ENCODE peak calls at places on chromosomes 4 and X, in six cellular contexts. O is progenitor cell of endocrine pancreas, N is IMR-90, J is Peyer's patch, S is HFFc6, R is astrocyte. M is an unnamed sample.

GRCh38 chrX:119015407-119016242 is 41.2 kb downstream of the LONRF3 start:
- DNase-seq in O (no peak), N (peak), J (peak), S (peak), R (peak), M (no peak)

GRCh38 chr4:158722291-158722916 is 792 bp downstream of the PPID start:
- DNase-seq in O (no peak), N (peak), J (no peak), S (peak), R (peak), M (peak)

GRCh38 chrX:112832481-112833095 is 8.0 kb downstream of the AMOT start:
- DNase-seq in O (no peak), N (peak), J (no peak), S (no peak), R (peak), M (no peak)

GRCh38 chrX:17027931-17028330 is 81.5 kb downstream of the REPS2 start:
- DNase-seq in O (no peak), N (no peak), J (no peak), S (no peak), R (no peak), M (no peak)

GRCh38 chrX:150736478-150736877 is 43.3 kb downstream of the MTMR1 start:
- DNase-seq in O (no peak), N (no peak), J (peak), S (no peak), R (no peak), M (no peak)

GRCh38 chrX:116240446-116240845 is 69.9 kb downstream of the AGTR2 start:
- DNase-seq in O (no peak), N (no peak), J (no peak), S (no peak), R (no peak), M (no peak)

GRCh38 chrX:43618376-43619205 is 37.5 kb upstream of the MAOA start:
- DNase-seq in O (no peak), N (no peak), J (no peak), S (no peak), R (no peak), M (no peak)

GRCh38 chr4:41142946-41143720 is 71.2 kb downstream of the APBB2 start:
- DNase-seq in O (no peak), N (peak), J (no peak), S (peak), R (peak), M (no peak)

GRCh38 chr4:5710962-5711478 is at the start of gene EVC:
- DNase-seq in O (peak), N (peak), J (peak), S (peak), R (peak), M (peak)

GRCh38 chr4:52408037-52408436 is 251.1 kb downstream of the USP46 start:
- DNase-seq in O (no peak), N (no peak), J (no peak), S (no peak), R (no peak), M (no peak)

GRCh38 chrX:112691361-112691760 is 11.6 kb upstream of the LHFPL1 start:
- DNase-seq in O (no peak), N (no peak), J (no peak), S (no peak), R (no peak), M (no peak)

GRCh38 chrX:103573205-103573604 is 12.1 kb upstream of the TCEAL4 start:
- DNase-seq in O (no peak), N (no peak), J (no peak), S (no peak), R (no peak), M (no peak)

DNA sequence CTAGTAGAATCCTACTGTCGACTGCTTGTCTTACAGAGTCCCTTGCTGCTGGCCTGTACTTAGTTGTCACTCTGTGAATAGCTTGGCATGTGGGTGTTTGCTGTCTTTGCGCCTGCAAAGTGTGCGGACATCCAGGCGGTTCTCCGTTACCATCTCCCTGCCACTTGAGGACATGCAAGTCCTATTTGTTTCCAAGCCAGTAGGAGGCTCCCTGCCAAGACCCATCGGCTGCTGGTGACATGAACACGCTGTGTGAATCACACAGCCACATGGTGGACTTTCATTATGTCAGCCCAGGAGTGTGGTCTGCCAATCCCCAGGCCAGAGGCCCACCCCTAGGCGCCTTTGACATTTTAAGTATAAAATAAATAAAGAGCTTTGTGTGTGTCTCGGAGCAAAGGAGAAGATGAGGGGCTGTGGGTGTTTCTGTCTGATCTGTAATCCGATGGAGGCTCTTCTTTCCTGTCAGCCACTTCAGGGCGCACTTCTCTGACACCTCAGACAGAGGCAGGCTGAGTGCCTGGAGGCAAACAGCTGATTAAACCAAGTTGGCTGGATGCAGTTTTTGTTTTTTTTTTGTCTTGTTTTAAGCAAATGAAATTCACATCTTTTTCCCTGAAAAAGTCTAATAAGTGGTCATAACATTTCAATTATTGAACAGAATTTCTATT is 51.5 kb downstream of the ALPK1 start:
- DNase-seq in O (no peak), N (peak), J (no peak), S (peak), R (peak), M (peak)
- TF ChIP-seq CTCF in O (peak), N (peak), J (no peak), S (peak), R (peak), M (no peak)

DNA sequence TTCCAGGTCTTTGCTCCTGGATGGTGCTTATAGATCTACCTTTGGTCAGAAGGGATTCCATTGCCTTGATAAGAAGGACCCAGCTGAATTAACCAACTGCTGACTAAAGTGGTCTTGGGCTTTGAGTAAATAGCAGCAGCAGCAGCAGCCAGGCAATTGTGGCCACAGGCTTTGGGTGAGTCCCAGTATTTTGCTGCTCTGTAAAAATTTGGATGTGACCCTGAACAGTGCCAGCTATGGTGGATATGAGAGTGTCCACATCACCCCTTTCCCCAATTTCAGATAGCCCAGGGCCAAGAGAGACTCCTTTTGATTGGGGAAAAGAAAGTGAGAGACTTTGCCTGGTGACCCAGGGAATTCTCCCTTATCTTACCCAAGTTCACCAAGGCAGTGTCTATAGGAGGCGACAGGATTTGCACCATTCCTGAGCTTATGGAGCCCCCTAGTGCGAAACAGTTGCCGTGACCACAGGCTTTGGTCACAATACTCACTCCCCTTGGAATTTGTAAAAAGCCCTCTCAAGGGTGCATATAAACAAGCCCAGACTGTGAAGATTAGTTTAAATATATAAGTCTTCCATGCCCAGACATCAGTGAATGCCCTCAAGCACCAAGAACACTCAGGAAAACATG is 518.0 kb downstream of the TMA16 start:
- DNase-seq in O (peak), N (no peak), J (no peak), S (no peak), R (peak), M (peak)
- TF ChIP-seq CTCF in O (peak), N (peak), J (no peak), S (no peak), R (peak), M (peak)

DNA sequence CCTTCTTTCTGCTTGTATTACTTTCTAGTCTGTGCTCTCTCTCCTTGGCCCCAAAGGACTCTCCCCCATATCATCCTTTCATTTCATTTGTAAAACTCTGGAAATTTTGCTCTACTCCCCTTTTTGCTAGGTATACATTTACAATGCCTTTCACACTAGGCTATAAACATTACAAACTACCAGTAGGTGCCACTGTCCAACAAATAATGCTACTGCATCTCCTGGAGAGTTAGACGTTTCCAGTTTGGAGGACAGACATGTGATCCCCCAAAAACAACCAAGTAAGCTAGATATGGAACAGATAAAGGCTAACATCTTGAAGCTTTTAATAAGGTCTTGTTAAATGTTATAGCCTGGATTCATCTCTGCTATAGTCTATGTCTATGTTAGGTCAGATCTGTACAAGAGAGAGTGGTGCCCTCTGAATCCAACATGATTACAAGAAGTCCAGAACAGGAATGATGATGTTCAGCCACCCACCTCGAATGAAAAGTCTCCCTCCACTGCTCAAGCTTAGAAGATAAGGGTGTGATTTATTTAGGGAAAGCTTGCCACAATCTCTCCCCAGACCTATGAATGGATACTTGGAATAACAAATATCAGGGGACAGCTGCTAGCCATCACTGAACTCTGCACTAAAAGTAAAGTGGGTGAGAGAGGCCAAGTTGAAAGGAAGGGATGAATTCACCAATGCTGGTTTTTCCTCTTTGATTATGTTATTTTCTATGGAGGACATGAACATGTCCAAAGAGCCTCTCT is 14.3 kb downstream of the CBR4 start:
- DNase-seq in O (no peak), N (peak), J (no peak), S (peak), R (no peak), M (no peak)
- TF ChIP-seq CTCF in O (peak), N (peak), J (no peak), S (peak), R (peak), M (peak)

DNA sequence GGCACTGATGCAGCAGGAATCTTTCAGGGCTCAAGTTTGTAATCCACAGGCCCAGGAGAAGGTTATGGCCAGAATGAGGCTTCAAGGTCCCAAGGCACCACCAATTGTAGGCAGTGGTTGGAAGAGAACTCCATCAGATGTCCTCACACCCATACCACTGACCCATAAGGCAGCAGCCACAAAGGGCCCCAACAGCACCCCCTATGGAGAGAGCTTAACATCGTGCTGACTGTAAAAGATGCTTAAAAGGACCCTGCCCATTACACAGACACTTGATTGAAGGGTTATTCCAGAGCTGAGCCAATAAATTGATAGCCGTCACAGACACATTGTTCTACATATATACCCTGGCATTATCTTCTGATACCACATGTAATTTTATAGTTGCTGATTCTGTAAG is 113.7 kb downstream of the SOWAHB start:
- DNase-seq in O (no peak), N (no peak), J (no peak), S (no peak), R (no peak), M (no peak)
- TF ChIP-seq CTCF in O (no peak), N (peak), J (no peak), S (peak), R (no peak), M (no peak)

DNA sequence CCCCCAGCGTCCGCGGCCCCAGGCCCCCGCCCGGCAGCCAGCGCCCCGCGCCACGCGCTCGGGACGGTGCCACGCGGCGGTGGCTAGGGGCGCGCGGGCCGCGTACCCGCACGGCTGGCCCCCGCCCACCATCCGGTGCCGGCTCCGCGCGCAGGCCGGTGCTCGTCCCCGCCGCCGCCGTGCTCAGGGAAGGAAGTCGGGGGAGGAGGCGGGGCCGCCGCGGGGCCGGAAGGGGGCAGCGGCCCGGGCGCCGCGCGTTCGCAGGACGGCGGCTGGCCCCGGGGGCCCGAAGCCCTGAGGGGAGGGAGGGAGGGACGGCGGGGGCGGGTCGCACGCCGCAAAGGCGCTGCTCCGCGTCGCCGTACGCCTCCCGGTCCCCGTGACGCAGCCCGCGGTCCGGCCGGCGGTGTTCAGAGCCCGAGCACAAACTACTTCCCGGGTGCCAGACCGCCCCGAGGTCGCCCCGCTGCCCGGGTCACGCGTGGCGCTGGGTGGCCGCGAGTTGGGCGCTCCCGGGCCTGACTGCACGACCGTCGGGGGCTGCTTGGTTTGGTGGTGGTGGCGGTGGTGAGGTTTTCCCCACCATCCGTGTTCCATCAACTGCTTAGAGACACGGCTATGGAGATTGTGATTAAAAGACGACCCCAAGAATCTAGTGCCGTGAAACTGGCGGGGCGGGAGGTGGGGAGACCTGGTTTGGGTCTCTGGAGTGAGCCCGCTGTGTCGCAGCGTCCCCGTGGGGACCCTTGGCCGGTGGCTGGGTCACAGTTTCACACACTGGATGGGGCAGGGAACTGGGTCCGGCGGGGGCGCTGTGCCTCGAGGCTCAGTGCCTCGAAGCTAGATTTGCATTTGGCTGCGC is at the start of gene DCTD:
- DNase-seq in O (peak), N (peak), J (peak), S (peak), R (peak), M (peak)
- TF ChIP-seq CTCF in O (peak), N (peak), J (peak), S (peak), R (peak), M (no peak)

GRCh38 chrX:51614353-51614752 is 4.4 kb downstream of the CENPVL3 start:
- DNase-seq in O (no peak), N (peak), J (no peak), S (peak), R (peak), M (no peak)
- TF ChIP-seq CTCF in O (peak), N (peak), J (peak), S (peak), R (peak), M (peak)

GRCh38 chr4:67714955-67715354 is 14.0 kb upstream of the UBA6 start:
- DNase-seq in O (no peak), N (no peak), J (no peak), S (no peak), R (no peak), M (no peak)
- TF ChIP-seq CTCF in O (no peak), N (no peak), J (no peak), S (peak), R (no peak), M (no peak)

GRCh38 chrX:63679432-63679831 is 105.6 kb downstream of the ARHGEF9 start:
- DNase-seq in O (no peak), N (no peak), J (no peak), S (no peak), R (no peak), M (no peak)
- TF ChIP-seq CTCF in O (no peak), N (no peak), J (no peak), S (no peak), R (no peak), M (no peak)

GRCh38 chr4:139770361-139770760 is 104.7 kb downstream of the MGST2 start:
- DNase-seq in O (no peak), N (no peak), J (no peak), S (no peak), R (no peak), M (no peak)

GRCh38 chr4:139769355-139769754 is 103.7 kb downstream of the MGST2 start:
- DNase-seq in O (no peak), N (no peak), J (no peak), S (no peak), R (no peak), M (no peak)

GRCh38 chr4:139767585-139767984 is 102.0 kb downstream of the MGST2 start:
- DNase-seq in O (no peak), N (no peak), J (no peak), S (no peak), R (no peak), M (no peak)

GRCh38 chr4:139768366-139768765 is 102.7 kb downstream of the MGST2 start:
- DNase-seq in O (no peak), N (no peak), J (no peak), S (no peak), R (no peak), M (no peak)

DNA sequence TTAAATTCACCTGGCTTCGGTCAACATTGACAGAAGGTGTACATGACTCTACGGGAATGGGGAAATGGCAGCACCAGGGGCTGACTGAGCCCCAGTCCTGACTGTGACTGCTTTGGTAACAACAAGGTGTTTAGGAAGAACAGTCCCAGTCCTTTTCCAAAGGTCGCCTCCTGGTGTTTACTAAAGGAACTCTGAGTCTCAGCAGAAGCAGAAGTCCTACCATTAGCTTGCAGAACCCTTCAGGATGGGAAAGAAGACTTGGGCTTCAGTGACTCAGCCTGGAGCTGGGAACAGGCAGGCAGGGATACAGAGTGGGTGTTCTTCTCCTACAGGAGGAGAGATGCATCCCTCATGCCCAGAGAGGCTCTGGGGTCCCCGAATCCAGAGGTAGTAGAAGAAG is 103.3 kb downstream of the MGST2 start:
- DNase-seq in O (no peak), N (no peak), J (no peak), S (no peak), R (no peak), M (no peak)
- TF ChIP-seq CTCF in O (peak), N (no peak), J (no peak), S (peak), R (no peak), M (no peak)